ENCODE peak calls at places on chromosome X, in five cellular contexts. P, V, U, S and B are unnamed samples.

GRCh38 chrX:12949205-12949926 is 25.5 kb upstream of the TMSB4X start:
- DNase-seq in U (no peak), V (no peak), S (no peak), P (no peak), B (peak)

GRCh38 chrX:3655181-3655580 is 58.3 kb downstream of the PRKX start:
- DNase-seq in S (no peak), U (no peak), P (no peak), V (no peak), B (no peak)

GRCh38 chrX:14409341-14409740 is 120.0 kb upstream of the GLRA2 start:
- DNase-seq in V (no peak), P (peak), S (no peak), U (no peak), B (no peak)

GRCh38 chrX:37834937-37835336 is 12.4 kb downstream of the DYNLT3 start:
- DNase-seq in P (no peak), V (no peak), U (no peak), S (no peak), B (no peak)

GRCh38 chrX:39903937-39904336 is 193.8 kb downstream of the BCOR start:
- DNase-seq in S (no peak), P (no peak), U (no peak), V (no peak), B (no peak)

GRCh38 chrX:84205276-84205675 is 17.3 kb upstream of the RPS6KA6 start:
- DNase-seq in S (no peak), U (no peak), V (no peak), P (no peak), B (no peak)

GRCh38 chrX:49627030-49627777 is 28.4 kb downstream of the GAGE1 start:
- DNase-seq in P (peak), S (no peak), V (peak), U (peak), B (no peak)

GRCh38 chrX:108362026-108362425 is 76.2 kb downstream of the COL4A6 start:
- DNase-seq in V (no peak), P (peak), U (no peak), S (no peak), B (no peak)

GRCh38 chrX:121254336-121254735 is 206.9 kb downstream of the GLUD2 start:
- DNase-seq in U (no peak), P (peak), S (no peak), V (no peak), B (no peak)

GRCh38 chrX:10177620-10178019 is 20.8 kb downstream of the CLCN4 start:
- DNase-seq in P (no peak), U (no peak), V (no peak), S (no peak), B (no peak)

GRCh38 chrX:73916931-73917657 is 354.1 kb downstream of the CHIC1 start:
- DNase-seq in S (peak), V (peak), U (no peak), P (no peak), B (no peak)

GRCh38 chrX:117992324-117992723 is 124.3 kb downstream of the KLHL13 start:
- DNase-seq in S (no peak), V (no peak), U (no peak), P (no peak), B (no peak)

GRCh38 chrX:109261279-109261678 is 220.6 kb downstream of the GUCY2F start:
- DNase-seq in P (no peak), U (no peak), S (no peak), V (no peak), B (no peak)

GRCh38 chrX:44568196-44568595 is 25.5 kb upstream of the FUNDC1 start:
- DNase-seq in S (no peak), V (no peak), U (no peak), P (no peak), B (no peak)

GRCh38 chrX:44344687-44345086 is 1.2 kb upstream of the EFHC2 start:
- DNase-seq in U (peak), P (no peak), V (no peak), S (no peak), B (no peak)

GRCh38 chrX:101260435-101260834 is 30.7 kb downstream of the TAF7L start:
- DNase-seq in S (no peak), U (peak), P (peak), V (no peak), B (no peak)

GRCh38 chrX:136652822-136653723 is 5.1 kb downstream of the CD40LG start:
- DNase-seq in V (no peak), U (no peak), P (no peak), S (no peak), B (no peak)

GRCh38 chrX:41922125-41922521 is 1.2 kb downstream of the CASK start:
- DNase-seq in V (no peak), U (no peak), S (no peak), P (no peak), B (no peak)

GRCh38 chrX:40313269-40313668 is 215.5 kb upstream of the BCOR start:
- DNase-seq in V (no peak), U (no peak), S (no peak), P (no peak), B (no peak)

GRCh38 chrX:49166914-49167739 is 4.6 kb downstream of the MAGIX start:
- DNase-seq in P (no peak), U (peak), V (no peak), S (no peak), B (peak)

GRCh38 chrX:133249659-133250058 is 31.5 kb upstream of the TFDP3 start:
- DNase-seq in V (no peak), U (no peak), S (no peak), P (no peak), B (no peak)

GRCh38 chrX:63746278-63746677 is 38.7 kb downstream of the ARHGEF9 start:
- DNase-seq in P (no peak), V (no peak), S (no peak), U (no peak), B (no peak)

GRCh38 chrX:42519666-42520231 is 258.2 kb downstream of the PPP1R2C start:
- DNase-seq in S (no peak), P (no peak), U (peak), V (no peak), B (no peak)

GRCh38 chrX:115650916-115651315 is 89.9 kb downstream of the PLS3 start:
- DNase-seq in P (peak), U (peak), S (no peak), V (peak), B (peak)

GRCh38 chrX:71668248-71668595 is 876 bp downstream of the LOC101059915 start:
- DNase-seq in P (no peak), V (no peak), S (no peak), U (no peak), B (no peak)
- TF ChIP-seq ZNF274 in P (no peak), V (no peak), S (no peak), U (no peak), B (no peak)

GRCh38 chrX:52277666-52278065 is 91.2 kb upstream of the XAGE2 start:
- DNase-seq in V (no peak), P (no peak), U (no peak), S (no peak), B (no peak)
- TF ChIP-seq ATF3 in V (no peak), P (no peak), U (no peak), S (no peak), B (no peak)

DNA sequence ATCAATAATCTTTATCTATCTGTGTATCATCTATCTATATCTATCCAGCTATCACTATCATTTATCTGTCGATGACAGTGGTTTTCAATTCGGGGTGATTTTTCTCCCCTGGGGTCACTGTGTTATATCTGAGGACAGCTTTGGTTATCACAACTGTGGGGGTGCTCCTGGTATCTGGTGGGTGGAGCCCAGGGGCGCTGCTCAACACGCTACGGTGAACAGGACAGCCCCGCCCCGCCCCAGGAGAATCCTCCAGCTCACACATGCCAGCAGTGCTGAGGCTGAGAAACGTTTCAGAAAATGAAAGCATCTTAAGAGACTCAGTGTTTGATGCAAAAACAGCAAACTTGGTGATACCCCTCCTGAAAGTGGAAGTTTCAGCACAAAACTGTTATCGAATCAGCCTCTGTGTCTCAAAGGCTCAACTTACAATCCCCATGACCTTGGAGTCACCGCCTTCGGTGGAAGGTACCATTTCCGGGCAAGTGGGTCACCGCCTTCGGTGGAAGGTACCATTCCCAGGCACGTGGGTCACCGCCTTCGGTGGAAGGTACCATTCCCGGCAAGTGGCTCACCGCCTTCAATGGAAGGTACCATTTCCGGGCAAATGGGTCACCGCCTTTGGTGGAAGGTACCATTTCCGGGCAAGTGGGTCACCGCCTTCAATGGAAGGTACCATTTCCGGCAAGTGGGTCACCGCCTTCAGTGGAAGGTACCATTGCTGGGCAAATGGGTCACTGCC is 315.3 kb downstream of the DHRSX start:
- DNase-seq in V (no peak), S (no peak), U (no peak), P (no peak), B (no peak)
- TF ChIP-seq ZNF274 in V (no peak), S (no peak), U (no peak), P (no peak), B (no peak)

GRCh38 chrX:99394450-99394849 is 1015.6 kb downstream of the PCDH19 start:
- DNase-seq in S (no peak), V (no peak), U (no peak), P (peak), B (no peak)
- TF ChIP-seq ATF3 in S (no peak), V (no peak), U (no peak), P (no peak), B (no peak)

GRCh38 chrX:112947981-112948380 is 107.3 kb upstream of the AMOT start:
- DNase-seq in S (no peak), P (no peak), U (no peak), V (no peak), B (no peak)
- TF ChIP-seq ZNF274 in S (no peak), P (no peak), U (no peak), V (no peak), B (no peak)

GRCh38 chrX:54093159-54093558 is 48.9 kb upstream of the PHF8 start:
- DNase-seq in S (no peak), P (no peak), V (no peak), U (no peak), B (no peak)

GRCh38 chrX:54085666-54086065 is 41.4 kb upstream of the PHF8 start:
- DNase-seq in S (no peak), U (no peak), V (no peak), P (no peak), B (no peak)

GRCh38 chrX:54090880-54091279 is 46.6 kb upstream of the PHF8 start:
- DNase-seq in U (no peak), S (no peak), P (no peak), V (no peak), B (no peak)

GRCh38 chrX:54087661-54088060 is 43.4 kb upstream of the PHF8 start:
- DNase-seq in P (no peak), U (no peak), S (no peak), V (no peak), B (no peak)

GRCh38 chrX:54089191-54089590 is 44.9 kb upstream of the PHF8 start:
- DNase-seq in S (no peak), U (no peak), P (no peak), V (no peak), B (no peak)
- TF ChIP-seq ATF3 in S (no peak), U (no peak), P (no peak), V (no peak), B (no peak)

DNA sequence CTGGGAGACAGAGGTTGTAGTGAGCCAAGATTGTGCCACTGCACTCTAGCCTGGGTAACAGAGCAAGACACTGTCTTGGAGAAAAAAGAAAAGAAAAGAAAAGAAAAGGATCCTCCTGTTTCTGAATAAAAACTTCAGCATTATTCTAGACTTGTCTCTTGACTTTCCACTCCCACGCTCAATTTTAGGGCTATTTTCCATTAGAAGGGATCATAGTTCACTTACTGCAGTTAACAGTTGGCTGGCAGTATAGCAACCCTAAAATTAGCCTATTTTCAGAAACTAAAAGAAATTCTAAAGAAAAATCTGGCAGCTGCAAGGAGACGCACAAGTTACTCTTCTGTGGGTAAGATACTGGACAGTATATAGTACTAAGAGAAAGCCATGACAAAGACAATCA is 28.1 kb downstream of the THOC2 start:
- DNase-seq in V (no peak), P (no peak), S (no peak), U (no peak), B (no peak)
- TF ChIP-seq ZNF274 in V (no peak), P (no peak), S (no peak), U (no peak), B (no peak)